ENCODE peak calls at places on chromosomes 13 and 19, in seven cellular contexts. C, M, P, O, Z, H and A are unnamed samples.

GRCh38 chr13:75480691-75481175 is 1.2 kb downstream of the TBC1D4 start:
- DNase-seq in Z (peak; percentile 34), O (peak; percentile 59), C (peak; percentile 56), P (peak; percentile 59), H (peak; percentile 68), M (peak; percentile 83), A (peak; percentile 86)

GRCh38 chr19:15393963-15394362 is 14.4 kb upstream of the AKAP8 start:
- DNase-seq in H (no peak), M (no peak), C (no peak), P (no peak), Z (no peak), O (no peak), A (no peak)

GRCh38 chr19:19234220-19234816 is 22.6 kb downstream of the NCAN start:
- DNase-seq in M (no peak), H (no peak), Z (no peak), C (no peak), P (no peak), O (no peak), A (no peak)

GRCh38 chr13:46295531-46296464 is 84.1 kb downstream of the LRRC63 start:
- DNase-seq in P (no peak), M (peak; percentile 26), H (no peak), O (no peak), C (no peak), Z (peak; percentile 91), A (no peak)

GRCh38 chr13:43874512-43875092 is 4.9 kb downstream of the CCDC122 start:
- DNase-seq in C (peak; percentile 27), P (no peak), Z (no peak), H (no peak), O (no peak), M (no peak), A (no peak)

GRCh38 chr19:18596752-18597157 is 8.2 kb downstream of the REX1BD start:
- DNase-seq in C (peak; percentile 63), P (peak; percentile 60), O (peak; percentile 45), H (peak; percentile 81), Z (no peak), M (peak; percentile 68), A (peak; percentile 75)

GRCh38 chr13:44352671-44353070 is 21.0 kb upstream of the SERP2 start:
- DNase-seq in Z (no peak), C (no peak), O (no peak), H (no peak), M (no peak), P (no peak), A (no peak)

GRCh38 chr19:13396256-13397080 is 109.8 kb downstream of the CACNA1A start:
- DNase-seq in M (peak; percentile 43), C (peak; percentile 66), P (peak; percentile 27), Z (no peak), O (peak; percentile 49), H (peak; percentile 73), A (no peak)

GRCh38 chr13:59782696-59783095 is 381.0 kb downstream of the DIAPH3 start:
- DNase-seq in P (no peak), H (no peak), O (no peak), M (no peak), C (peak; percentile 63), Z (no peak), A (no peak)

GRCh38 chr13:64029343-64030093 is 2613.9 kb upstream of the PCDH20 start:
- DNase-seq in P (no peak), Z (no peak), M (no peak), C (no peak), H (no peak), O (peak; percentile 0), A (no peak)

GRCh38 chr13:21399741-21400140 is 59.4 kb downstream of the ZDHHC20 start:
- DNase-seq in Z (no peak), H (no peak), C (no peak), M (no peak), P (no peak), O (no peak), A (no peak)

GRCh38 chr13:94825507-94825906 is 113.2 kb upstream of the SOX21 start:
- DNase-seq in M (no peak), C (peak; percentile 5), P (peak; percentile 27), H (peak; percentile 66), O (no peak), Z (no peak), A (peak; percentile 52)

GRCh38 chr19:3154957-3155736 is 19.3 kb downstream of the GNA15 start:
- DNase-seq in M (no peak), Z (peak; percentile 96), O (peak; percentile 92), H (peak; percentile 87), C (no peak), P (peak; percentile 68), A (peak; percentile 79)

GRCh38 chr13:97295279-97296182 is 73.4 kb downstream of the MBNL2 start:
- DNase-seq in M (no peak), C (no peak), O (peak; percentile 63), H (no peak), Z (no peak), P (no peak), A (no peak)

GRCh38 chr13:100646030-100646673 is 28.4 kb downstream of the TMTC4 start:
- DNase-seq in H (no peak), Z (no peak), M (no peak), C (peak; percentile 27), P (no peak), O (peak; percentile 33), A (no peak)

GRCh38 chr13:100625447-100625846 is 36.9 kb upstream of the GGACT start:
- DNase-seq in M (no peak), Z (no peak), O (no peak), C (no peak), H (no peak), P (no peak), A (no peak)

GRCh38 chr13:28532226-28533048 is 37.5 kb upstream of the FLT1 start:
- DNase-seq in C (peak; percentile 57), O (no peak), P (peak; percentile 55), H (no peak), Z (no peak), M (no peak), A (peak; percentile 66)

GRCh38 chr13:39457274-39457673 is 145.7 kb downstream of the LHFPL6 start:
- DNase-seq in O (no peak), Z (no peak), H (no peak), M (no peak), C (no peak), P (no peak), A (no peak)

GRCh38 chr19:4376245-4376990 is 23.9 kb downstream of the SH3GL1 start:
- DNase-seq in H (peak; percentile 60), C (no peak), M (no peak), O (no peak), P (no peak), Z (no peak), A (peak; percentile 18)
- H3K4me1 ChIP-seq in H (peaks cover 90% of the 10 kb centered on the region), C (peaks cover 31% of the 10 kb centered on the region), M (peaks cover 74% of the 10 kb centered on the region), O (peaks cover 69% of the 10 kb centered on the region), P (peaks cover 87% of the 10 kb centered on the region), Z (peaks cover 95% of the 10 kb centered on the region), A (peaks cover 89% of the 10 kb centered on the region)

GRCh38 chr19:36152061-36152885 is at the start of gene COX7A1:
- DNase-seq in Z (no peak), H (peak; percentile 93), O (no peak), C (no peak), P (peak; percentile 86), M (no peak), A (peak; percentile 90)

GRCh38 chr19:36152886-36153525 is 759 bp upstream of the COX7A1 start:
- DNase-seq in O (no peak), H (no peak), P (no peak), M (no peak), Z (no peak), C (no peak), A (no peak)

GRCh38 chr19:36149673-36150406 is 2.4 kb downstream of the COX7A1 start:
- DNase-seq in O (no peak), M (no peak), C (no peak), P (peak; percentile 37), H (no peak), Z (no peak), A (no peak)

GRCh38 chr19:36151144-36152051 is 849 bp downstream of the COX7A1 start:
- DNase-seq in Z (no peak), C (no peak), M (no peak), P (peak; percentile 69), O (no peak), H (peak; percentile 90), A (peak; percentile 85)

DNA sequence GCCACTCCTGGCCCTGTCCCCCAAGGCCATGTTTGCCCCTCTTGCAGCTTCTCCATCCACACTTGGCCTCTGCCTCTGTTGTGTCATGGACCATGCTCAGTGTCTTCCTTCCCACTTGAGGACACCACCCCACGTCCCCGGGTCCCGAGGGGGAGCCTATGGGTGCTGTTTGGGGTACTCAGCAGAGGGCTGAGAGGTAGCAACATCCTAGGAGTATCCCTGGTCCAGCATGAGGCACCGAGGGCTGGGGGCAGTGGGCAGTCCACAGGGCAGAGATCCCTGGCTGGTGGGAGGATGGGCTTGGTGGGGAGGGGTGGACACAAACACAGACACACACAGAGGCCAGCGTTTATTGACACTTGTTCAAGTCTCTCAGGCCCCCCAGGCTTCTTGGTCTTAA is 1.7 kb downstream of the COX7A1 start:
- DNase-seq in P (no peak), Z (no peak), O (no peak), C (no peak), H (no peak), M (no peak), A (peak; percentile 51)
- H3K4me3 ChIP-seq in P (peak overlapping the region; percentile 89), Z (no peak overlapping the region), O (no peak overlapping the region), C (no peak overlapping the region), H (peak overlapping the region; percentile 68), M (no peak overlapping the region), A (peak overlapping the region; percentile 89)

GRCh38 chr13:41497436-41497835 is 40.1 kb downstream of the RGCC start:
- DNase-seq in M (no peak), C (no peak), P (no peak), H (no peak), O (no peak), Z (no peak), A (no peak)
- H3K4me1 ChIP-seq in M (no peaks in the 10 kb centered on the region), C (peaks cover 8% of the 10 kb centered on the region), P (peaks cover 49% of the 10 kb centered on the region), H (peaks cover 36% of the 10 kb centered on the region), O (no peaks in the 10 kb centered on the region), Z (peaks cover 81% of the 10 kb centered on the region), A (no peaks in the 10 kb centered on the region)

GRCh38 chr19:10338940-10339339 is 484 bp downstream of the ICAM3 start:
- DNase-seq in M (no peak), H (no peak), P (no peak), O (no peak), Z (no peak), C (no peak), A (no peak)
- H3K4me3 ChIP-seq in M (no peak overlapping the region), H (no peak overlapping the region), P (no peak overlapping the region), O (no peak overlapping the region), Z (peak overlapping the region; percentile 80), C (no peak overlapping the region), A (no peak overlapping the region)

GRCh38 chr19:6235031-6235951 is 44.5 kb downstream of the MLLT1 start:
- DNase-seq in C (no peak), P (no peak), Z (peak; percentile 11), M (peak; percentile 16), O (no peak), H (no peak), A (no peak)
- H3K4me1 ChIP-seq in C (peaks cover 18% of the 10 kb centered on the region), P (peaks cover 90% of the 10 kb centered on the region), Z (peaks cover 21% of the 10 kb centered on the region), M (peaks cover 31% of the 10 kb centered on the region), O (no peaks in the 10 kb centered on the region), H (peaks cover 90% of the 10 kb centered on the region), A (peaks cover 79% of the 10 kb centered on the region)

GRCh38 chr13:92806215-92806614 is 420.4 kb upstream of the GPC6 start:
- DNase-seq in C (no peak), M (no peak), H (no peak), Z (no peak), P (no peak), O (no peak), A (no peak)
- H3K4me3 ChIP-seq in C (no peak overlapping the region), M (no peak overlapping the region), H (peak overlapping the region; percentile 42), Z (no peak overlapping the region), P (peak overlapping the region; percentile 42), O (peak overlapping the region; percentile 23), A (peak overlapping the region; percentile 36)